ENCODE peak calls at places on chromosomes 1 and 21, in four cellular contexts. Z, Q, U and X are unnamed samples.

GRCh38 chr1:36481771-36482723 is 666 bp downstream of the CSF3R start:
- DNase-seq in Z (no peak), Q (no peak), U (no peak), X (no peak)

GRCh38 chr1:167854184-167854583 is 59.8 kb downstream of the ADCY10 start:
- DNase-seq in Z (no peak), Q (no peak), U (no peak), X (no peak)

GRCh38 chr1:114088392-114089299 is 65.0 kb downstream of the SYT6 start:
- DNase-seq in Z (peak), Q (peak), U (no peak), X (no peak)

GRCh38 chr1:180258935-180259334 is 28.9 kb downstream of the LHX4 start:
- DNase-seq in Z (no peak), Q (no peak), U (no peak), X (no peak)

GRCh38 chr1:4265836-4266235 is 365.8 kb upstream of the C1orf174 start:
- DNase-seq in Z (no peak), Q (no peak), U (no peak), X (no peak)

GRCh38 chr1:4084446-4084845 is 184.4 kb upstream of the C1orf174 start:
- DNase-seq in Z (no peak), Q (no peak), U (no peak), X (no peak)

GRCh38 chr1:154698320-154699096 is 90.5 kb upstream of the ADAR start:
- DNase-seq in Z (no peak), Q (no peak), U (no peak), X (no peak)

GRCh38 chr1:111465754-111466153 is 8.0 kb upstream of the C1orf162 start:
- DNase-seq in Z (no peak), Q (no peak), U (no peak), X (no peak)

GRCh38 chr21:41676198-41676597 is 90.7 kb downstream of the RIPK4 start:
- DNase-seq in Z (no peak), Q (no peak), U (no peak), X (no peak)

GRCh38 chr1:89911186-89911976 is 83.5 kb upstream of the ZNF326 start:
- DNase-seq in Z (no peak), Q (peak), U (peak), X (no peak)

GRCh38 chr1:112713466-112714312 is 1.4 kb downstream of the PPM1J start:
- DNase-seq in Z (no peak), Q (peak), U (no peak), X (no peak)

GRCh38 chr1:206700445-206701036 is 15.8 kb downstream of the MAPKAPK2 start:
- DNase-seq in Z (no peak), Q (no peak), U (peak), X (peak)

GRCh38 chr1:162168261-162168660 is 98.8 kb downstream of the NOS1AP start:
- DNase-seq in Z (no peak), Q (no peak), U (no peak), X (no peak)

GRCh38 chr1:85289848-85290335 is 13.5 kb upstream of the BCL10 start:
- DNase-seq in Z (no peak), Q (no peak), U (no peak), X (no peak)

GRCh38 chr1:115838805-115839705 is 1.9 kb downstream of the NHLH2 start:
- DNase-seq in Z (peak), Q (peak), U (no peak), X (peak)

GRCh38 chr1:4687943-4688342 is 33.5 kb downstream of the AJAP1 start:
- DNase-seq in Z (no peak), Q (no peak), U (no peak), X (no peak)

GRCh38 chr1:187067160-187067559 is 238.4 kb downstream of the PLA2G4A start:
- DNase-seq in Z (no peak), Q (no peak), U (no peak), X (no peak)

GRCh38 chr1:115830963-115831362 is 10.0 kb downstream of the NHLH2 start:
- DNase-seq in Z (no peak), Q (no peak), U (no peak), X (no peak)

GRCh38 chr21:43925096-43925481 is 60.1 kb downstream of the AGPAT3 start:
- DNase-seq in Z (no peak), Q (no peak), U (no peak), X (no peak)

GRCh38 chr1:199010492-199010891 is 371.7 kb downstream of the PTPRC start:
- DNase-seq in Z (no peak), Q (no peak), U (no peak), X (no peak)

GRCh38 chr1:10686404-10687040 is 109.9 kb downstream of the CASZ1 start:
- DNase-seq in Z (no peak), Q (no peak), U (no peak), X (no peak)

GRCh38 chr1:54069792-54070548 is 16.6 kb downstream of the TCEANC2 start:
- DNase-seq in Z (no peak), Q (no peak), U (peak), X (peak)

GRCh38 chr1:232393010-232393833 is 236.7 kb downstream of the SIPA1L2 start:
- DNase-seq in Z (no peak), Q (peak), U (peak), X (no peak)

GRCh38 chr1:40519517-40519916 is 10.9 kb downstream of the EXO5 start:
- DNase-seq in Z (no peak), Q (no peak), U (no peak), X (peak)

GRCh38 chr1:240310226-240310925 is 218.7 kb downstream of the FMN2 start:
- DNase-seq in Z (no peak), Q (no peak), U (peak), X (peak)

GRCh38 chr1:31904339-31905092 is 33.7 kb downstream of the PTP4A2 start:
- DNase-seq in Z (no peak), Q (no peak), U (peak), X (no peak)

GRCh38 chr1:32813941-32814739 is 3.0 kb downstream of the YARS1 start:
- DNase-seq in Z (no peak), Q (no peak), U (peak), X (peak)

GRCh38 chr1:208101661-208102431 is 142.3 kb downstream of the PLXNA2 start:
- DNase-seq in Z (no peak), Q (no peak), U (peak), X (peak)

DNA sequence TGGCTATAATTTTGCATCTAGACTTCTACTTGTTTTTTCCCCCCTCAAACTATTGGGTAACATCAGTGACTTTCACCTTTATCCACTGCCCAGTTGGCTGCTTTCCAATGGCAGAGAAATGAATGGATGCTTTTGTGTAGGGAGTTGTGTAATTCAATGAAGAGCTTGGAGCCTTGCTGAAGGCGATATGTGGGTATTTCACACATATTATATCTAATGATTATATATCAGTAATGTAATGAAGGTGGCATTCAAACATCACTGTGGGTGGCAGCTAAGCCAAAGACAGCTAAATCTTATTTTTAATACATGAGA is 81.2 kb downstream of the TGFB2 start:
- DNase-seq in Z (no peak), Q (no peak), U (peak), X (peak)
- H3K9ac ChIP-seq in Z (no peak), Q (no peak), U (no peak), X (no peak)

DNA sequence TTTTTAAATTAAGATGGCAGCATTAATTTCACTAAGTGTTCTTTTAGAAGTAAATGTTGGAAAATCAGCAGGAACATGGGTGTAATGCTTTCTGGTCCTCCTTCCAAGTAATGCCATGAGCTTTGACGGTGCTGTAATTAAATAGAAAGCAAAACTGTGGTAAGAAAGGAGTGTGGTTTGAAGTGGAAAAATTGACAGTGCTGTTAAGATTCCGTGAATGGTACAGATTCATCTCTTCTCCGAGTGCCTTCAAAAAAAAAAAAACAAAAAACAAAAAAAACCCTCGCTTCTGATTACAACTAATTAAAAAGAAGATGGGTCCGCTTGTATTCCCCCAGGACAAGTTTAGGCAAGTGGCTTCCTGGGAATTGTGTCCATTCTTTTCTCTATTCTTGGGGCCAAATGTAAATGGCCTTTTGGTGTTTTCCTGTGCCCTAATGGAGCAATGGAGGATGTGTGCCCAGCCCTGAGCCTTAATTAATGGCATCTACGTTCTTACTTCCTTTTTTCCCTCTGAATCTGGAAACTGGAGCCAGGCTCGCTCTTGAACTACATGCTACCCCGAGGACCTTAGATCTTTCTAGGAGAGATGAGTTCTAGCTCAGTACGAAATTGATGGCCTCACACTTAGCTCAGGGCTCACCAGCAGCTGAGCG is 5.1 kb downstream of the LMO4 start:
- DNase-seq in Z (no peak), Q (no peak), U (peak), X (no peak)
- H3K9ac ChIP-seq in Z (peak), Q (no peak), U (peak), X (peak)

DNA sequence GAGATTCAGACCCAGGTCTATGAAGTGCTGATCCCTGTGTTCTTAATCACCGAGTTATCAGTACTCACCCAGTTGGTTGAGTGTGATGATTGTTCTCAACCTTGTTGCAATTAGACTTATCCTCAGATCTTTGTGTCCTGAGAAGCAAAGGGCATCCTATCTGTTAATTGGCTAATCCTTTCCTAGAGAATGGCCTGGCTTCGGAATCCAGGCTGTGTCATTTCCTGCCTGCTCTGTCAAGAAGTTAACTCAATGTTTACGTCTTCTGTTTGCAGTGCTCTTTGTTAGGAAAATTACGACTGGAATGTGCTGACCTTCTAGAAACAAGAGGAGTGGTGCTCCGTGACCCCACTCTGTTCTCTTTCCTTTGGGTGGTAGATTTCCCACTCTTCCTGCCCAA is 14.7 kb downstream of the GAS5 start:
- DNase-seq in Z (peak), Q (peak), U (peak), X (no peak)
- H3K9ac ChIP-seq in Z (no peak), Q (no peak), U (no peak), X (no peak)

GRCh38 chr1:94068831-94069648 is 51.9 kb downstream of the ABCA4 start:
- DNase-seq in Z (no peak), Q (no peak), U (peak), X (peak)

GRCh38 chr1:94067196-94067595 is 53.8 kb downstream of the ABCA4 start:
- DNase-seq in Z (no peak), Q (no peak), U (peak), X (no peak)

GRCh38 chr1:94070746-94071318 is 50.1 kb downstream of the ABCA4 start:
- DNase-seq in Z (no peak), Q (no peak), U (no peak), X (no peak)

GRCh38 chr1:94069649-94070285 is 51.2 kb downstream of the ABCA4 start:
- DNase-seq in Z (no peak), Q (no peak), U (peak), X (peak)

GRCh38 chr1:94068096-94068830 is 52.7 kb downstream of the ABCA4 start:
- DNase-seq in Z (no peak), Q (no peak), U (peak), X (no peak)
- H3K9ac ChIP-seq in Z (no peak), Q (no peak), U (no peak), X (no peak)

GRCh38 chr1:22141948-22142314 is 966 bp downstream of the WNT4 start:
- DNase-seq in Z (no peak), Q (no peak), U (no peak), X (peak)
- H3K9ac ChIP-seq in Z (peak), Q (no peak), U (no peak), X (no peak)

DNA sequence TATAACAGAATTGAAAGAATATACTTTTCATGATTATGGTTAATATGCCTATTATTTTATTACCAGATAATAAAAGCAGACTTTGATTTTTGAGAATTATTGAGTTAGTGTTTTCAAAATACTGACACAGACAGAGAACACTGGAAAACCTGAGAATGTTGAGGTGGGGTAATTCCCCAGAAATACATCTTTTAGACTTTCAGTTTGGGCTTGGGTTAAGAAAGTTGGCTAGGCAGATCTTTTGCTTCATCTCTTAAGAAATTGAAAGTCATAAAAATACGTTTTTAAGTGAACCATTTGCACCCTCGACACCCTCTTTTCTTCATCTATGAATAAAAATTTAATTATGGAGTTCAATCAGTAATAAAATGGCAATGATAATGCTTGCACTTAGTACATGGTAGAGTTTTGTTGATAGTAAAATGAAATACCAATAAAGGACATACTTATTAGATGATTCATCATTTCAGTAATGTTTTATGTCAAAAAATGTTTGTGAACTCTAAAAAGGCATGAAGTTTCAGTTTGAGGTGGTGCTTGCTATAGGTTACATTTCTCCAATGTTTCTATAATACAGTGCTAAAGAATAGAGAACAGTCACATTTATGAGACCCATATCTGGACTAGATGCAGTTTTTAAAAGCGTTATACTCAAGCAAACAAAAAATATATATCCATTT is 1.9 kb upstream of the SAMSN1 start:
- DNase-seq in Z (no peak), Q (no peak), U (no peak), X (no peak)
- H3K9ac ChIP-seq in Z (no peak), Q (no peak), U (no peak), X (peak)

GRCh38 chr1:212700597-212700891 is 904 bp upstream of the BATF3 start:
- DNase-seq in Z (no peak), Q (no peak), U (no peak), X (no peak)
- H3K9ac ChIP-seq in Z (peak), Q (no peak), U (peak), X (peak)

GRCh38 chr1:159040893-159041724 is 31.4 kb downstream of the IFI16 start:
- DNase-seq in Z (no peak), Q (no peak), U (no peak), X (no peak)
- H3K9ac ChIP-seq in Z (no peak), Q (no peak), U (no peak), X (peak)

DNA sequence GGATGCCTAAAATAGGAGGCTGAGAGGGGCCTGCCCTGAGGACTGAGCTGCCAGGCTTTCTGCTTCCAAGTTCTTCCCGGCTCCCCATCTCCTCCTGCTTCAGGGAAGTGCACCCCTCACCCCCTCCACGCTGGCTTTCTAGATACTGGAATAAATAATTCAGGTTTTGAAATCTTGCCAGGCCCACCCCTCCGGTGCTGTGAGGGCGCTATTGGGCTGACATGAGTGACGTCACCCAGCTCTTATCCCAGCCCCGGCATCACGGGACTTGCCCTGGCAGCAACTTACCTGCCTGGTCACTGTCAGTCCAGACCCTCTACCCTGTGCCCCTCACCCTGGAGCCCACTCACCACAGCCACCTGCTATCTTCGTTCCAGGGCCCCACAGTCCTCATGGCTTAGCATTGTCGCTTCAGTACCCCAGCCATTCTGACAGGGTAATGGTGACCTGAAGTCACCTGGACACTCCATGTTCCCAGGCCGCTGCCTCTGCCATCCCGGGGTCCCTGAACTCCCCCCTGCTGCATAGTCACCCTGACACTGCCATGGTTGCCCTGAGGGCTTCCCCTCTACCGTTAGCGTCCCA is 819 bp upstream of the GPR3 start:
- DNase-seq in Z (no peak), Q (peak), U (peak), X (peak)
- H3K9ac ChIP-seq in Z (peak), Q (no peak), U (peak), X (peak)

DNA sequence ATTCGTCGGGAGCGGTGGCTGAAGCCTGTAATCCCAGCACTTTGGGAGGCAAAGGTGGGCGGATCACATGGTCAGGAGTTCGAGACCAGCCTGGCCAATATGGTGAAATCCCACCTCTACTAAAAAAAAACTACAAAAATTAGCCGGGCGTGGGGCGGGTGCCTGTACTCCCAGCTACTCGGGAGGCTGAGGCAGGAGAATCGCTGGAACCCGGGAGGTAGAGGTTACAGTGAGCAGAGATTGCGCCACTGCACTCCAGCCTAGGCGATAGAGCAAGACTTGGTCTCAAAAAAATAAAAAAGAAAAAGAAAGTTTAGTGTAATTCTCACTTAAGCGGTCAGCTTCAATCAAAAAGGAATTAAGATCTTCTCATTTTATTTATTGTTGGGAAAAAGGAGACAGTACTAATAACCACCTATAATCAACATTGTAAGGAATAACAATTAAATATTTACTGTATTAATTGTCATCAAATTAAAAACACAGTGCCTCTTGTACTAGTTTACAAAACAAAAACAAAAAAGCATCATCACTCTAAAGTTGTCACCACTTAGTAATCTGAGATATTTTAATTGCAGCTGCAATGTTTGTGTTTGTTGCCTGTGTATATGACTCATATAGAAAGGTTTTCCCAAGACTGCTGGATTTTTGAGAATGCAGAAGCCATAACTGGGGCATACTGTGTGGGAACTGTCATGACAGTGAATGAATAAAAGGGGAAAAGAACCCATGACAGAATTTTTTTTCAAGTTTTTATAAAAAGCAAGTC is 3.7 kb downstream of the FBXO42 start:
- DNase-seq in Z (no peak), Q (no peak), U (peak), X (peak)
- H3K9ac ChIP-seq in Z (no peak), Q (no peak), U (no peak), X (no peak)